ENCODE peak calls at places on chromosomes 16 and 17, in eight cellular contexts. A is kidney, L is uterus, C is lower leg skin, U is AG04449, E is lung, J is H1, G is GM23338. M is an unnamed sample.

GRCh38 chr16:16127469-16128116 is 95.7 kb downstream of the ABCC6 start:
- DNase-seq in A (peak), L (peak), C (peak), U (peak), E (peak), J (peak), G (peak), M (peak)

GRCh38 chr17:58136669-58137279 is 11.4 kb upstream of the OR4D1 start:
- DNase-seq in A (no peak), L (no peak), C (no peak), U (no peak), E (no peak), J (peak), G (peak), M (no peak)

GRCh38 chr17:68184141-68184571 is 63.7 kb upstream of the AMZ2 start:
- DNase-seq in A (peak), L (no peak), C (peak), U (no peak), E (no peak), J (no peak), G (peak), M (no peak)

GRCh38 chr16:87957296-87958069 is 6.2 kb downstream of the BANP start:
- DNase-seq in A (no peak), L (no peak), C (no peak), U (no peak), E (no peak), J (no peak), G (no peak), M (no peak)

GRCh38 chr16:86572041-86572521 is 5.5 kb downstream of the FOXC2 start:
- DNase-seq in A (peak), L (no peak), C (no peak), U (no peak), E (no peak), J (no peak), G (no peak), M (peak)

GRCh38 chr16:1788095-1788707 is 5.3 kb downstream of the IGFALS start:
- DNase-seq in A (peak), L (peak), C (peak), U (no peak), E (no peak), J (no peak), G (no peak), M (no peak)

GRCh38 chr17:74037320-74037719 is 166.2 kb upstream of the RPL38 start:
- DNase-seq in A (no peak), L (no peak), C (no peak), U (no peak), E (no peak), J (no peak), G (peak), M (no peak)

GRCh38 chr16:1778200-1779179 is 3.9 kb downstream of the SPSB3 start:
- DNase-seq in A (no peak), L (no peak), C (no peak), U (no peak), E (no peak), J (peak), G (no peak), M (no peak)

GRCh38 chr17:33889079-33889478 is 366.0 kb upstream of the CCL2 start:
- DNase-seq in A (no peak), L (no peak), C (no peak), U (no peak), E (no peak), J (no peak), G (no peak), M (no peak)
- H3K4me3 ChIP-seq in A (no peak), L (no peak), C (no peak), U (no peak), E (no peak), J (no peak), G (no peak), M (no peak)

GRCh38 chr16:56647641-56648431 is 3.9 kb upstream of the MT1B start:
- DNase-seq in A (no peak), L (no peak), C (no peak), U (no peak), E (no peak), J (peak), G (peak), M (no peak)
- TF ChIP-seq CTCF in A (no peak), L (no peak), C (no peak), U (no peak), E (no peak), J (peak), G (peak), M (no peak)

DNA sequence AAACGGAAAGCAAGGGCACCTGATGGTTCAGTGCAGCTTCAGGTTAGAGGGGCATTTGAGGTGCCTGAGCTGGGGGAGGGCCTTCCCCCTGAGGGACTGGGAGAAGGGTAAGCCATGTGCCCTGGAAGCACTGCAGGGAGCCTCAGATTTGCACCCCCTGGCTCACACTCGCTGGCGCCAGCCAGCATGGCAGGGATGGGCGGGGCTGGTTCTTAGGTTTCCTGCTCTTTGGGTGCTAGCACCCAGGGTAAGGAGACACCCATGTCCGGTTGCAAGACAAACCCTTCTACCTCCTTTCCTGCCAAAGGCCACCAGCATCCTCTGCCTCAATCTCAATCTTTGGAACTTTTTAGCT is 2.3 kb upstream of the LIMD2 start:
- DNase-seq in A (peak), L (no peak), C (no peak), U (no peak), E (no peak), J (no peak), G (no peak), M (no peak)
- H3K4me3 ChIP-seq in A (no peak), L (no peak), C (no peak), U (no peak), E (no peak), J (no peak), G (peak), M (no peak)

GRCh38 chr17:77892469-77893143 is 65.9 kb upstream of the TNRC6C start:
- DNase-seq in A (peak), L (no peak), C (no peak), U (no peak), E (no peak), J (peak), G (peak), M (no peak)
- TF ChIP-seq CTCF in A (no peak), L (no peak), C (no peak), U (no peak), E (no peak), J (peak), G (peak), M (peak)

GRCh38 chr17:49496183-49496865 is 1.2 kb downstream of the NGFR start:
- DNase-seq in A (peak), L (peak), C (peak), U (no peak), E (peak), J (peak), G (peak), M (peak)

GRCh38 chr17:49498037-49498615 is 3.0 kb downstream of the NGFR start:
- DNase-seq in A (peak), L (no peak), C (no peak), U (no peak), E (no peak), J (peak), G (peak), M (no peak)

GRCh38 chr17:49497147-49498036 is 2.3 kb downstream of the NGFR start:
- DNase-seq in A (peak), L (peak), C (peak), U (no peak), E (no peak), J (peak), G (peak), M (peak)

GRCh38 chr17:49495842-49496182 is 719 bp downstream of the NGFR start:
- DNase-seq in A (peak), L (no peak), C (no peak), U (no peak), E (no peak), J (no peak), G (peak), M (no peak)

GRCh38 chr17:49496866-49497146 is 1.7 kb downstream of the NGFR start:
- DNase-seq in A (no peak), L (no peak), C (no peak), U (no peak), E (no peak), J (no peak), G (no peak), M (no peak)
- H3K4me3 ChIP-seq in A (peak), L (peak), C (peak), U (no peak), E (no peak), J (peak), G (peak), M (peak)

GRCh38 chr17:63434951-63435571 is 11.0 kb downstream of the CYB561 start:
- DNase-seq in A (peak), L (peak), C (peak), U (no peak), E (peak), J (no peak), G (no peak), M (peak)
- TF ChIP-seq CTCF in A (no peak), L (no peak), C (no peak), U (peak), E (no peak), J (peak), G (peak), M (no peak)

GRCh38 chr17:3962217-3963069 is 1.8 kb downstream of the ATP2A3 start:
- DNase-seq in A (peak), L (no peak), C (no peak), U (no peak), E (no peak), J (no peak), G (no peak), M (no peak)

GRCh38 chr17:3959921-3960601 is 4.2 kb downstream of the ATP2A3 start:
- DNase-seq in A (no peak), L (no peak), C (no peak), U (no peak), E (no peak), J (no peak), G (no peak), M (no peak)

GRCh38 chr17:3960764-3961163 is 3.5 kb downstream of the ATP2A3 start:
- DNase-seq in A (no peak), L (no peak), C (no peak), U (no peak), E (no peak), J (no peak), G (no peak), M (peak)

GRCh38 chr17:3963214-3964201 is 729 bp downstream of the ATP2A3 start:
- DNase-seq in A (peak), L (no peak), C (no peak), U (no peak), E (no peak), J (peak), G (peak), M (no peak)

DNA sequence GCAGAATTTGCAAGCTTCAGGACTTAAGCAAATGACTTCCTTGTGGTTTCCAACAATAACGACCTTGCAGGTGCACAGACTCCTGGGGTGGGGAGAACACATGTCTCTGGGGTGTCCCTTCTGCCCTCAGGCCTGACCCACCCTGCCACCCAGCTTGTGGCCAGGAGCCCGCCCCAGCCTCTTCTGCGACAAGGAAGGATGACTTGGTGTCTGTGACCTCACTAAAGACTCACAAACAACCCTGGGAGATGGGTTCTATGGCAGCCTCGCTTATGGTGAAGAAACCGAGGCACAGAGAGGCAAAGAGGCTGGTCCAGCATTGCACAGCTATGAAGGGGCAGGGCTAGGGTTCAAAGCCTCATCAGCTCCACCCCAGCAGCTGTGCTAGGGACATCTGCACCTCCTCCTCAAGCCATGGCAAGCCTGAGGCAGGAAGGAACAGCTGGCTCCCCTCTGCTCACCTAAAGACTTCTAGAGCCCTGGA is 2.6 kb downstream of the ATP2A3 start:
- DNase-seq in A (peak), L (no peak), C (no peak), U (no peak), E (no peak), J (no peak), G (no peak), M (no peak)
- H3K4me3 ChIP-seq in A (no peak), L (no peak), C (no peak), U (no peak), E (no peak), J (no peak), G (no peak), M (no peak)

DNA sequence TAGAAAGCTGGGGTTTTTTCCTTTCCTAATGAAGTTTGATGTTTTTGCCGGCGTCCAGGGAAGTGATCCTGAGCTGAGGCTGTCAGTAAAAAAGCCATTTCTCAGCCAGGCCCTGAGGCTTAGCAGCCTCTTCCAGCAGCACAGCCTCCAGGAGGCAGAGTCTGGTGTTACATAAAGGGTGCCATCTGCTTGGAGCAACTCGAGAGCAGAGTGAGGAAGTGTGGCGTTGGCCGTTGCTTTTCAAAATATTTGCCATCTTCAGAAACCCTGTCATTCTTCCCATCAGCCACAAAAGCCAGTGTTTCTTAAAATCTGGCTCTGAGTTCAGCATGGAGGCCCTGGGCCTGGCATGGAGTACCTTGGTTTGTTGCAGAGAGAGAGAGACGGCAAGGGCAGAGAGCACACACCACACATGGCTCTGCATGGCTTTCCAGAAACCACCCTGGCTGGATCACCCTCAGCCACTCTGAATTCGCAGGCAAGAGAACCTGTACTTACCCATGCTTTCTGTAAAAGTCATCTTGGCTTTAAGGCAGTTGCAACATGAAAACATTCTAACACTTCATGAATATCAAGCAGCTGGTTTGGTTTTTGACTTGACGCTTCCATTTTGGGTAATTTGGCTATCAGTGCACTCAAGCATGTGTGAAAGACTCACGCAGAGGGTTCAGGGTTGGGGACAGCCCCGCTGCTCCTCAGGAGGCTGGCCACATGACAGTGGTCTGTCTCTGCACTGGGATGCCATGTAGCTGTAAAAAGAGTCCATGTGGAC is 21.0 kb downstream of the PMM2 start:
- DNase-seq in A (no peak), L (no peak), C (no peak), U (no peak), E (no peak), J (no peak), G (no peak), M (no peak)
- TF ChIP-seq CTCF in A (no peak), L (no peak), C (no peak), U (no peak), E (no peak), J (no peak), G (peak), M (no peak)

GRCh38 chr16:65548470-65548869 is 426.6 kb upstream of the CDH11 start:
- DNase-seq in A (no peak), L (no peak), C (no peak), U (no peak), E (no peak), J (no peak), G (peak), M (no peak)
- H3K4me3 ChIP-seq in A (no peak), L (no peak), C (no peak), U (no peak), E (no peak), J (no peak), G (no peak), M (no peak)

GRCh38 chr16:50265716-50266336 is 525 bp upstream of the ADCY7 start:
- DNase-seq in A (peak), L (no peak), C (peak), U (no peak), E (no peak), J (no peak), G (no peak), M (no peak)

GRCh38 chr16:50267151-50267631 is 840 bp downstream of the ADCY7 start:
- DNase-seq in A (peak), L (no peak), C (no peak), U (no peak), E (no peak), J (no peak), G (no peak), M (no peak)

GRCh38 chr16:50263940-50264929 is 2.1 kb upstream of the ADCY7 start:
- DNase-seq in A (peak), L (no peak), C (peak), U (no peak), E (no peak), J (no peak), G (no peak), M (peak)

GRCh38 chr16:50266337-50267091 is at the start of gene ADCY7:
- DNase-seq in A (peak), L (peak), C (peak), U (peak), E (peak), J (no peak), G (peak), M (peak)

GRCh38 chr16:50265260-50265659 is 1.1 kb upstream of the ADCY7 start:
- DNase-seq in A (peak), L (no peak), C (peak), U (no peak), E (no peak), J (no peak), G (no peak), M (no peak)
- TF ChIP-seq CTCF in A (no peak), L (no peak), C (no peak), U (no peak), E (no peak), J (peak), G (peak), M (no peak)